ENCODE peak calls at places on chromosomes 1 and 21, in six cellular contexts. U is A549, Y is right lobe of liver, H is suprapubic skin, D is IMR-90, C is HCT116. A is an unnamed sample.

GRCh38 chr1:78617615-78618026 is 2.6 kb upstream of the IFI44L start:
- DNase-seq in U (peak), H (no peak), Y (peak), D (peak), C (peak), A (peak)

GRCh38 chr1:40132383-40133121 is 28.6 kb upstream of the RLF start:
- DNase-seq in D (no peak), Y (no peak), H (no peak), U (no peak), C (no peak), A (no peak)

GRCh38 chr1:41493117-41493536 is 8.6 kb upstream of the EDN2 start:
- DNase-seq in C (peak), D (peak), H (no peak), Y (no peak), U (peak), A (peak)

GRCh38 chr21:46002841-46003574 is 21.4 kb downstream of the COL6A1 start:
- DNase-seq in D (no peak), H (no peak), C (no peak), U (no peak), Y (no peak), A (no peak)

GRCh38 chr1:57860931-57861600 is 437.2 kb upstream of the DAB1 start:
- DNase-seq in H (no peak), D (no peak), U (no peak), C (no peak), Y (no peak), A (no peak)

GRCh38 chr1:20640183-20640597 is 6.9 kb downstream of the PINK1 start:
- DNase-seq in D (peak), C (peak), U (peak), H (no peak), Y (no peak), A (peak)

GRCh38 chr1:43704838-43705237 is 2.5 kb upstream of the ST3GAL3 start:
- DNase-seq in C (no peak), D (no peak), U (no peak), H (no peak), Y (no peak), A (peak)

GRCh38 chr1:214550339-214551051 is 907 bp downstream of the PTPN14 start:
- DNase-seq in Y (no peak), D (no peak), C (no peak), U (peak), H (no peak), A (no peak)

GRCh38 chr1:171742577-171742922 is 685 bp upstream of the VAMP4 start:
- DNase-seq in H (peak), Y (peak), D (peak), U (peak), C (no peak), A (peak)

GRCh38 chr21:45860493-45861155 is 120.9 kb upstream of the COL6A1 start:
- DNase-seq in C (no peak), H (no peak), U (no peak), Y (no peak), D (no peak), A (no peak)

GRCh38 chr1:160625725-160626498 is 20.9 kb downstream of the SLAMF1 start:
- DNase-seq in D (no peak), C (no peak), U (no peak), Y (no peak), H (no peak), A (no peak)

GRCh38 chr1:6497215-6497866 is 5.9 kb upstream of the PLEKHG5 start:
- DNase-seq in Y (no peak), D (no peak), H (no peak), U (peak), C (no peak), A (no peak)

GRCh38 chr1:93608188-93609109 is 73.2 kb downstream of the BCAR3 start:
- DNase-seq in Y (no peak), H (no peak), D (peak), C (no peak), U (no peak), A (no peak)

GRCh38 chr1:212769372-212770167 is 22.0 kb downstream of the NSL1 start:
- DNase-seq in C (no peak), Y (no peak), D (no peak), U (no peak), H (no peak), A (no peak)

GRCh38 chr1:222928212-222928611 is 113.4 kb downstream of the DISP1 start:
- DNase-seq in D (peak), C (no peak), Y (peak), U (no peak), H (no peak), A (no peak)

GRCh38 chr1:221442056-221442455 is 299.8 kb downstream of the DUSP10 start:
- DNase-seq in H (no peak), C (no peak), Y (no peak), D (no peak), U (no peak), A (no peak)

GRCh38 chr1:179788259-179788658 is 45.2 kb downstream of the FAM163A start:
- DNase-seq in Y (no peak), H (no peak), U (no peak), D (no peak), C (no peak), A (no peak)

GRCh38 chr1:228872080-228872479 is 136.8 kb downstream of the RHOU start:
- DNase-seq in U (no peak), H (no peak), C (no peak), Y (no peak), D (no peak), A (no peak)

GRCh38 chr1:172657586-172657985 is 1.3 kb upstream of the FASLG start:
- DNase-seq in C (no peak), U (no peak), D (no peak), Y (no peak), H (no peak), A (no peak)

GRCh38 chr1:235421751-235422150 is 54.5 kb downstream of the TBCE start:
- DNase-seq in U (no peak), D (no peak), C (no peak), Y (no peak), H (no peak), A (no peak)

GRCh38 chr1:20871419-20871818 is 84.3 kb upstream of the HP1BP3 start:
- DNase-seq in H (no peak), C (no peak), Y (no peak), U (no peak), D (peak), A (no peak)

GRCh38 chr1:19163261-19163660 is 46.8 kb downstream of the UBR4 start:
- DNase-seq in D (peak), Y (no peak), U (no peak), C (no peak), H (no peak), A (no peak)

GRCh38 chr1:156814571-156815260 is 1.9 kb downstream of the SH2D2A start:
- DNase-seq in D (no peak), H (no peak), C (no peak), U (no peak), Y (no peak), A (no peak)

GRCh38 chr1:186142159-186142558 is 232.9 kb downstream of the TPR start:
- DNase-seq in H (no peak), U (no peak), Y (no peak), C (no peak), D (no peak), A (no peak)
- TF ChIP-seq POLR2A in H (no peak), U (no peak), Y (no peak), C (no peak), D (no peak), A (no peak)

GRCh38 chr1:49356594-49356993 is 579.9 kb upstream of the BEND5 start:
- DNase-seq in Y (no peak), U (no peak), D (no peak), H (no peak), C (no peak), A (no peak)
- TF ChIP-seq POLR2A in Y (no peak), U (no peak), D (no peak), H (no peak), C (no peak), A (no peak)

GRCh38 chr1:224294775-224295174 is 35.2 kb downstream of the NVL start:
- DNase-seq in C (no peak), Y (no peak), D (no peak), H (no peak), U (no peak), A (no peak)

GRCh38 chr1:224287714-224288113 is 42.3 kb downstream of the NVL start:
- DNase-seq in Y (no peak), D (no peak), H (no peak), U (no peak), C (no peak), A (no peak)

DNA sequence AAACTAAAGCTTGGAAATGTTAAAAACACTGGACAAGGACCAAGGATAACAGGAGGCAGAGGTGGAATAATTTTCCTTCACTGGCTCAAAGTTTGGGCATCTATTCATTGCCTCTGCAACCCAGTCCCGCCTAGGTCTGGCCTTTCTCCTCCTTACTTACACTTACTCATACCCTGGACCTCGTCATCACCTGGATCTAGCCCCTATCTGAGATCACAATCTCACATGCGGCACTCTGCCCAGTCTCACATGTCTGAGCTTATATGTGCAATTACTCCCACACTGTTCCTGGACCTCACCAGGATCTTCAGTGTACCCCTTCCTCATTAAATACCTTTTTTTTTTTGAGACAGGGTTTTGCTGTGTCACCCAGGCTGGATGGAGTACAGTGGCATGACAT is 37.6 kb downstream of the NVL start:
- DNase-seq in Y (no peak), C (no peak), H (no peak), U (no peak), D (no peak), A (no peak)
- TF ChIP-seq POLR2A in Y (no peak), C (no peak), H (no peak), U (no peak), D (no peak), A (no peak)

GRCh38 chr1:51750729-51751128 is 127.8 kb downstream of the NRDC start:
- DNase-seq in U (no peak), H (no peak), C (no peak), Y (no peak), D (peak), A (no peak)
- TF ChIP-seq POLR2A in U (no peak), H (no peak), C (no peak), Y (no peak), D (no peak), A (no peak)

DNA sequence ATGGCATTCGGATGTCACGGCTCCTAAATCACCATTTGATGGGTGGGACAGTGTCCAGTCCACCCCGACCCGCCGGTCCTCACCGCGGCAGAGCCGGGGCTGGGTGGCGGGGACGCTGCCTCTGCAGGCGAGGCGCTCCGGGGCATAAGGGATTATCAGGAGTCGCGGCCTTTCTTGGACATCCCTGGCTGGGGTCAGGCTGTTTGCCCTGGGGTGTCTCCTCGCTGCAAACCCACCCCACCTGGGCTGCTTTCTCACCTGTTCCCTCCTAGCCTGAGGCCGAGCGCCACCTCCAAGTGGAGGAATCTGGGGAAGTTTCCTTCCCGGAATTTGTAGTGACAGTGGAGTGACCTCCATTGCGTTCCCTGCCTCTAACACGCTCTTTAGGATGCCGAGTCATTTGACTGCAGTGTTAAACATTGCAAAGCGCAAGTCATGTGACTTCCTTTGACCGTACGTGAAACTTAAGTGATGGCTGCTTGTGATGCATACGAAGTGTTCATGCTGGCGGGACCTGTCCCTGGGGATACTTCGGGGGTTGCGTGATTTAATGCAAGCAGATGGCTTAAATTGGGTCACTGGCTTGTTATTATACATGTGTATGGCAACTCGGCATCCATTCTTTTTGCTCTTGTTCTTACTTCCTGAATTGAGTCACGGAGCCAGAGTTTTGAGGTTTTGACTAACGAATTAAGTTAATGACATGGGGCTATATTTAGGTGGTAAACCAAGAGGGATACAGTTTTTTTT is 535 bp downstream of the LGALS8 start:
- DNase-seq in D (peak), C (peak), Y (peak), U (peak), H (no peak), A (peak)
- TF ChIP-seq POLR2A in D (peak), C (peak), Y (peak), U (no peak), H (no peak), A (peak)

DNA sequence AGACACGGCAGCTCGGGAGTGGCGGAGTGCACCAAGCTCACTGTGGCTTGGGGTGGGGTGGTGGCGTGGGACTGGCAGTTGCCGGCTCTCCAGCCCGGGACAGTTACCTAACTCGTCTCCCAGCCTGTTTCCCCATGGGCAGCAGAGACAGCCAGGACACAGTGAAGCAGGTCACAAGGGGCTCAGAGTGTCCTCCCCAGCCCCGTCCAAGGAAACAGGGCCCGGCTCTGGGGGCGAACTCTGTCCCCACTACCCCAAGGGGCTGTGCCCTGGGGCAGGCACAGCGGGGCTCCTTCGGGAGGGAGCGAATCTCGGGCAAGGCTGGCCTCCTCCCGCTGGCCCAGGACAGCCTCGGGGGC is 762 bp downstream of the GPR157 start:
- DNase-seq in C (no peak), Y (peak), H (no peak), U (peak), D (no peak), A (no peak)
- TF ChIP-seq POLR2A in C (no peak), Y (no peak), H (no peak), U (no peak), D (no peak), A (no peak)

GRCh38 chr1:74396462-74396861 is 115.9 kb downstream of the LRRC53 start:
- DNase-seq in Y (no peak), H (no peak), U (no peak), C (no peak), D (no peak), A (no peak)

GRCh38 chr1:74392848-74393247 is 119.6 kb downstream of the LRRC53 start:
- DNase-seq in H (no peak), Y (no peak), D (no peak), C (no peak), U (no peak), A (no peak)

GRCh38 chr1:74396942-74397341 is 115.5 kb downstream of the LRRC53 start:
- DNase-seq in D (peak), Y (no peak), U (no peak), H (no peak), C (no peak), A (no peak)

GRCh38 chr1:74392186-74392585 is 120.2 kb downstream of the LRRC53 start:
- DNase-seq in U (no peak), D (no peak), C (no peak), Y (no peak), H (no peak), A (no peak)

GRCh38 chr1:74395492-74395891 is 116.9 kb downstream of the LRRC53 start:
- DNase-seq in Y (no peak), U (no peak), H (no peak), C (no peak), D (peak), A (no peak)
- TF ChIP-seq POLR2A in Y (no peak), U (no peak), H (no peak), C (no peak), D (no peak), A (no peak)